ENCODE peak calls at places on chromosomes 11 and 22, in six cellular contexts. X is right lobe of liver; L is H9; U is AG04450; F is activated CD8-positive, alpha-beta T cell treated with anti-CD3 and anti-CD28 coated beads for 36 hours; V is endothelial cell. A is an unnamed sample.

GRCh38 chr22:29269731-29270474 is 1.8 kb downstream of the EWSR1 start:
- DNase-seq in F (peak; percentile 18), L (no peak), X (no peak), U (no peak), V (no peak), A (no peak)

GRCh38 chr11:134714021-134714656 is 302.1 kb upstream of the B3GAT1 start:
- DNase-seq in V (no peak), L (no peak), F (no peak), X (no peak), U (no peak), A (no peak)

GRCh38 chr11:6397636-6398035 is 7.4 kb downstream of the SMPD1 start:
- DNase-seq in L (no peak), V (no peak), X (no peak), U (no peak), F (no peak), A (no peak)

GRCh38 chr22:46053563-46054090 is 76.7 kb upstream of the WNT7B start:
- DNase-seq in L (no peak), F (peak; percentile 56), V (no peak), X (peak; percentile 90), U (no peak), A (peak; percentile 71)

GRCh38 chr22:40215266-40215665 is 37.5 kb downstream of the TNRC6B start:
- DNase-seq in X (no peak), L (peak; percentile 22), F (no peak), U (no peak), V (no peak), A (no peak)

GRCh38 chr11:128967578-128967977 is 24.9 kb upstream of the TP53AIP1 start:
- DNase-seq in L (no peak), U (no peak), V (no peak), F (no peak), X (no peak), A (no peak)

GRCh38 chr11:46315033-46315738 is 32.1 kb upstream of the DGKZ start:
- DNase-seq in V (peak; percentile 83), U (no peak), X (no peak), F (peak; percentile 90), L (peak; percentile 93), A (peak; percentile 48)

GRCh38 chr11:59040607-59041006 is 45.5 kb upstream of the GLYATL1B start:
- DNase-seq in V (no peak), U (no peak), X (no peak), F (no peak), L (no peak), A (no peak)

GRCh38 chr22:31313366-31314147 is 21.3 kb upstream of the PIK3IP1 start:
- DNase-seq in X (peak; percentile 86), U (peak; percentile 33), L (peak; percentile 77), F (peak; percentile 80), V (peak; percentile 72), A (peak; percentile 39)

GRCh38 chr11:35246725-35247124 is 107.8 kb downstream of the CD44 start:
- DNase-seq in L (no peak), F (no peak), V (no peak), X (no peak), U (no peak), A (no peak)

GRCh38 chr22:46522743-46523300 is 14.6 kb downstream of the CELSR1 start:
- DNase-seq in F (no peak), X (no peak), L (no peak), U (no peak), V (no peak), A (no peak)

GRCh38 chr11:71454470-71455113 is 1.6 kb downstream of the NADSYN1 start:
- DNase-seq in U (no peak), L (no peak), F (peak; percentile 32), V (no peak), X (no peak), A (no peak)

GRCh38 chr11:57502376-57502775 is 13.1 kb downstream of the SLC43A1 start:
- DNase-seq in F (no peak), X (no peak), L (no peak), V (no peak), U (no peak), A (no peak)

GRCh38 chr22:35299717-35300497 is at the start of gene TOM1:
- DNase-seq in F (peak; percentile 97), L (peak; percentile 98), X (peak; percentile 98), U (peak; percentile 98), V (peak; percentile 98), A (peak; percentile 98)

GRCh38 chr11:60959445-60959844 is 7.5 kb upstream of the SLC15A3 start:
- DNase-seq in L (no peak), F (no peak), V (no peak), X (no peak), U (no peak), A (no peak)

GRCh38 chr11:64060861-64061444 is 25.2 kb downstream of the FLRT1 start:
- DNase-seq in U (no peak), L (peak; percentile 73), F (peak; percentile 67), V (peak; percentile 70), X (no peak), A (peak; percentile 71)

GRCh38 chr11:32071811-32072210 is 19.1 kb upstream of the RCN1 start:
- DNase-seq in L (peak; percentile 41), F (no peak), X (no peak), V (peak; percentile 42), U (no peak), A (no peak)

GRCh38 chr22:22759371-22759770 is 115.0 kb downstream of the GGTLC2 start:
- DNase-seq in U (no peak), L (no peak), F (no peak), X (no peak), V (no peak), A (no peak)
- TF ChIP-seq CTCF in U (no peak), L (no peak), F (no peak), X (no peak), V (no peak), A (no peak)

GRCh38 chr22:44330727-44331660 is 18.2 kb upstream of the SHISAL1 start:
- DNase-seq in F (no peak), L (peak; percentile 57), X (no peak), U (no peak), V (peak; percentile 43), A (no peak)
- TF ChIP-seq CTCF in F (no peak), L (no peak), X (no peak), U (no peak), V (no peak), A (no peak)

DNA sequence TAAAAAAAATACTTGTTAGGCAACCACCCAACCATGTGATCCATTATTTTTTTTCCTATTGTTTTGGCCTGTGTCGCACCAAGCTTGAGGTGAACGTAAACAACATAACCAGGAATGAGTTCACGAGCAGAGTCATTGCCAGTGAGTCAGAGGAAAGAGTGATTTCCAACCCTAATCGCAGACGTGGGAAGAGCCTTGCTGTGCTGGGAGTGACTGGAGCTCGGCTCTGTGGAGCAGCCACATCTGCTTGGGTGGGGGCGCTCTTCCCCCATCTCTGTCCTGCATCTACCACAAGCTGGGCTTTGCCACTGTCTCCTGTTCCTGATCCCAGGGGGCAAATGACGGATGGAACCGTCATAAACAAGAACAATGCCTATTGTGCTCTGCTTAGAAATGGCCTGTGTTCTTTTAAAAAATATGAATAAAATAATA is 210.0 kb downstream of the KIRREL3 start:
- DNase-seq in X (no peak), F (no peak), U (peak; percentile 88), V (no peak), L (peak; percentile 57), A (no peak)
- TF ChIP-seq CTCF in X (no peak), F (no peak), U (peak; percentile 49), V (no peak), L (peak; percentile 53), A (no peak)

DNA sequence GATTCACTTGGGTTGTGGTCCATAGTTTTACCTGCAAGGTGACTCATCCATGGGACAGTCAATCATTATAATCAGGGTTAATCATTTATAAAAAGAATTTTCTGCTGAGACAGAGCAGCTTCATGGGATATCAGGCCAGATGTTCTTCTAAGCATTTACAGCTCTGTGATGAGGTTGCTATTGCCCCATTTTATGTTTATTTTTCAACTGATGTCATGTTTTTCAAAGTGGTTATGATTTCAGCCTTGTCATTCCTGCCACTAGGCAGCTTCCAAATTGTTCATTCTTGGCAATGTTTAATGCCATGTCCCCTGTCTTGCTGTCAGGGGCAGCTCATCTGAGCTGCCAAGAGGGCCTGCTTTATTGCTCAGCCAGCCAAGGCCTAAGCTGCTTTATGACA is 35.9 kb upstream of the ZBED5 start:
- DNase-seq in X (no peak), F (no peak), U (peak; percentile 62), V (no peak), L (no peak), A (no peak)
- TF ChIP-seq CTCF in X (peak; percentile 49), F (no peak), U (peak; percentile 62), V (no peak), L (no peak), A (no peak)

GRCh38 chr22:36950797-36951590 is 37.6 kb downstream of the CSF2RB start:
- DNase-seq in U (no peak), V (no peak), F (no peak), L (no peak), X (peak; percentile 36), A (no peak)

GRCh38 chr22:36942561-36942960 is 29.1 kb downstream of the CSF2RB start:
- DNase-seq in L (no peak), V (no peak), F (no peak), X (no peak), U (no peak), A (no peak)

GRCh38 chr22:36948273-36949055 is 35.0 kb downstream of the CSF2RB start:
- DNase-seq in X (peak; percentile 6), L (no peak), U (no peak), V (no peak), F (no peak), A (no peak)

GRCh38 chr22:36951746-36952145 is 38.3 kb downstream of the CSF2RB start:
- DNase-seq in X (no peak), U (no peak), F (no peak), L (no peak), V (no peak), A (no peak)

GRCh38 chr22:36946436-36947158 is 33.2 kb downstream of the CSF2RB start:
- DNase-seq in U (no peak), X (no peak), F (no peak), V (no peak), L (no peak), A (no peak)
- TF ChIP-seq CTCF in U (no peak), X (peak; percentile 15), F (no peak), V (no peak), L (peak; percentile 47), A (no peak)

DNA sequence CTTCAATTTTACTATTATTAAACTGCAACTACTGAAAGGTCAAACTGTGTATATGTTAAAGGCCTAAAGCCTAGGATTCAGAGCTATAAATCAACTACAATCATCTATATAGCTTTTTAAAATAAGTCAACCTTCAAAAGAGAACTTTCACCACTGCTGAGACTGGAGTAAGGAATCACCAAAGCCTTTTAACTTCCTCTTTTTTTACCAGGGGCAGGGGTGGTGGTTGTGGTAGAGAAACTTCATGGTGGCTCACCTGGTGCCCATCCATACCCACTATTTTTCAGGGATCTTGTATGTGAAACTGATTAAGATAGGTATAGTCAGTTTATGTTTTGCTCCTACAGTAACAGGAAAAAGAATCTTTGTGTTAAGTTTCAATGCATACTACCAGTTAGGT is 31.5 kb downstream of the TSG101 start:
- DNase-seq in U (no peak), F (no peak), X (no peak), L (no peak), V (no peak), A (no peak)
- TF ChIP-seq CTCF in U (no peak), F (no peak), X (no peak), L (no peak), V (no peak), A (no peak)

GRCh38 chr11:43567396-43567975 is 113.1 kb upstream of the HSD17B12 start:
- DNase-seq in F (no peak), U (peak; percentile 27), V (no peak), X (no peak), L (no peak), A (no peak)
- TF ChIP-seq CTCF in F (peak; percentile 76), U (peak; percentile 80), V (peak; percentile 75), X (peak; percentile 44), L (peak; percentile 83), A (no peak)